ENCODE peak calls at places on chromosomes 3 and 15, in ten cellular contexts. One of them, this sample, is unnamed.

GRCh38 chr15:89747708-89748682 is 3.1 kb downstream of the MESP1 start:
- DNase-seq in breast epithelium: no peak
- DNase-seq in IMR-90: no peak
- DNase-seq in prostate gland: no peak
- DNase-seq in uterus: no peak
- DNase-seq in GM12891: no peak
- DNase-seq in A549: no peak
- DNase-seq in esophagus squamous epithelium: no peak
- DNase-seq in GM12878: no peak
- DNase-seq in ovary: no peak
- DNase-seq in this sample: no peak

GRCh38 chr3:68336042-68336441 is 596.3 kb downstream of the TAFA4 start:
- DNase-seq in breast epithelium: no peak
- DNase-seq in IMR-90: no peak
- DNase-seq in prostate gland: no peak
- DNase-seq in uterus: no peak
- DNase-seq in GM12891: no peak
- DNase-seq in A549: no peak
- DNase-seq in esophagus squamous epithelium: no peak
- DNase-seq in GM12878: no peak
- DNase-seq in ovary: no peak
- DNase-seq in this sample: no peak

GRCh38 chr15:66169023-66169422 is 84.5 kb downstream of the MEGF11 start:
- DNase-seq in breast epithelium: no peak
- DNase-seq in IMR-90: no peak
- DNase-seq in prostate gland: no peak
- DNase-seq in uterus: no peak
- DNase-seq in GM12891: peak
- DNase-seq in A549: no peak
- DNase-seq in esophagus squamous epithelium: no peak
- DNase-seq in GM12878: no peak
- DNase-seq in ovary: no peak
- DNase-seq in this sample: no peak

GRCh38 chr15:66290518-66290917 is 2.9 kb upstream of the DIS3L start:
- DNase-seq in breast epithelium: no peak
- DNase-seq in IMR-90: no peak
- DNase-seq in prostate gland: no peak
- DNase-seq in uterus: no peak
- DNase-seq in GM12891: no peak
- DNase-seq in A549: no peak
- DNase-seq in esophagus squamous epithelium: no peak
- DNase-seq in GM12878: no peak
- DNase-seq in ovary: no peak
- DNase-seq in this sample: no peak

GRCh38 chr15:37045859-37046318 is 54.5 kb downstream of the MEIS2 start:
- DNase-seq in breast epithelium: no peak
- DNase-seq in IMR-90: no peak
- DNase-seq in prostate gland: no peak
- DNase-seq in uterus: no peak
- DNase-seq in GM12891: no peak
- DNase-seq in A549: no peak
- DNase-seq in esophagus squamous epithelium: no peak
- DNase-seq in GM12878: no peak
- DNase-seq in ovary: no peak
- DNase-seq in this sample: no peak

GRCh38 chr3:157417247-157417646 is 19.4 kb upstream of the PTX3 start:
- DNase-seq in breast epithelium: no peak
- DNase-seq in IMR-90: no peak
- DNase-seq in prostate gland: no peak
- DNase-seq in uterus: no peak
- DNase-seq in GM12891: no peak
- DNase-seq in A549: no peak
- DNase-seq in esophagus squamous epithelium: no peak
- DNase-seq in GM12878: no peak
- DNase-seq in ovary: no peak
- DNase-seq in this sample: no peak

GRCh38 chr3:177731644-177732268 is 534.5 kb upstream of the TBL1XR1 start:
- DNase-seq in breast epithelium: no peak
- DNase-seq in IMR-90: peak
- DNase-seq in prostate gland: no peak
- DNase-seq in uterus: no peak
- DNase-seq in GM12891: no peak
- DNase-seq in A549: no peak
- DNase-seq in esophagus squamous epithelium: no peak
- DNase-seq in GM12878: no peak
- DNase-seq in ovary: no peak
- DNase-seq in this sample: no peak

GRCh38 chr3:171654809-171655208 is 155.5 kb downstream of the PLD1 start:
- DNase-seq in breast epithelium: peak
- DNase-seq in IMR-90: peak
- DNase-seq in prostate gland: peak
- DNase-seq in uterus: peak
- DNase-seq in GM12891: no peak
- DNase-seq in A549: no peak
- DNase-seq in esophagus squamous epithelium: no peak
- DNase-seq in GM12878: no peak
- DNase-seq in ovary: peak
- DNase-seq in this sample: no peak

GRCh38 chr15:31341501-31342195 is 15.0 kb downstream of the KLF13 start:
- DNase-seq in breast epithelium: no peak
- DNase-seq in IMR-90: no peak
- DNase-seq in prostate gland: no peak
- DNase-seq in uterus: no peak
- DNase-seq in GM12891: no peak
- DNase-seq in A549: no peak
- DNase-seq in esophagus squamous epithelium: no peak
- DNase-seq in GM12878: no peak
- DNase-seq in ovary: no peak
- DNase-seq in this sample: no peak

GRCh38 chr15:39180494-39180930 is 400.4 kb upstream of the THBS1 start:
- DNase-seq in breast epithelium: no peak
- DNase-seq in IMR-90: peak
- DNase-seq in prostate gland: no peak
- DNase-seq in uterus: no peak
- DNase-seq in GM12891: no peak
- DNase-seq in A549: no peak
- DNase-seq in esophagus squamous epithelium: no peak
- DNase-seq in GM12878: no peak
- DNase-seq in ovary: no peak
- DNase-seq in this sample: no peak

GRCh38 chr3:114855839-114856238 is 291.2 kb downstream of the ZBTB20 start:
- DNase-seq in breast epithelium: no peak
- DNase-seq in IMR-90: no peak
- DNase-seq in prostate gland: no peak
- DNase-seq in uterus: no peak
- DNase-seq in GM12891: no peak
- DNase-seq in A549: no peak
- DNase-seq in esophagus squamous epithelium: no peak
- DNase-seq in GM12878: no peak
- DNase-seq in ovary: no peak
- DNase-seq in this sample: no peak

GRCh38 chr3:46863261-46863782 is at the start of gene MYL3:
- DNase-seq in breast epithelium: no peak
- DNase-seq in IMR-90: no peak
- DNase-seq in prostate gland: no peak
- DNase-seq in uterus: peak
- DNase-seq in GM12891: no peak
- DNase-seq in A549: no peak
- DNase-seq in esophagus squamous epithelium: no peak
- DNase-seq in GM12878: no peak
- DNase-seq in ovary: peak
- DNase-seq in this sample: no peak
- TF ChIP-seq POLR2A in breast epithelium: no peak
- TF ChIP-seq POLR2A in IMR-90: no peak
- TF ChIP-seq POLR2A in prostate gland: no peak
- TF ChIP-seq POLR2A in uterus: no peak
- TF ChIP-seq POLR2A in GM12891: no peak
- TF ChIP-seq POLR2A in A549: no peak
- TF ChIP-seq POLR2A in esophagus squamous epithelium: no peak
- TF ChIP-seq POLR2A in GM12878: no peak
- TF ChIP-seq POLR2A in ovary: no peak
- TF ChIP-seq POLR2A in this sample: no peak

GRCh38 chr3:50617911-50618481 is 1.0 kb downstream of the MAPKAPK3 start:
- DNase-seq in breast epithelium: no peak
- DNase-seq in IMR-90: no peak
- DNase-seq in prostate gland: no peak
- DNase-seq in uterus: no peak
- DNase-seq in GM12891: no peak
- DNase-seq in A549: no peak
- DNase-seq in esophagus squamous epithelium: no peak
- DNase-seq in GM12878: no peak
- DNase-seq in ovary: peak
- DNase-seq in this sample: no peak

GRCh38 chr3:50616770-50617095 is 218 bp upstream of the MAPKAPK3 start:
- DNase-seq in breast epithelium: peak
- DNase-seq in IMR-90: peak
- DNase-seq in prostate gland: peak
- DNase-seq in uterus: peak
- DNase-seq in GM12891: peak
- DNase-seq in A549: peak
- DNase-seq in esophagus squamous epithelium: peak
- DNase-seq in GM12878: peak
- DNase-seq in ovary: peak
- DNase-seq in this sample: peak

GRCh38 chr3:50616003-50616769 is 765 bp upstream of the MAPKAPK3 start:
- DNase-seq in breast epithelium: peak
- DNase-seq in IMR-90: peak
- DNase-seq in prostate gland: peak
- DNase-seq in uterus: peak
- DNase-seq in GM12891: peak
- DNase-seq in A549: peak
- DNase-seq in esophagus squamous epithelium: no peak
- DNase-seq in GM12878: no peak
- DNase-seq in ovary: peak
- DNase-seq in this sample: peak

GRCh38 chr3:50615190-50615589 is 1.8 kb upstream of the MAPKAPK3 start:
- DNase-seq in breast epithelium: no peak
- DNase-seq in IMR-90: no peak
- DNase-seq in prostate gland: no peak
- DNase-seq in uterus: no peak
- DNase-seq in GM12891: no peak
- DNase-seq in A549: no peak
- DNase-seq in esophagus squamous epithelium: no peak
- DNase-seq in GM12878: no peak
- DNase-seq in ovary: no peak
- DNase-seq in this sample: no peak

GRCh38 chr3:50617096-50617791 is at the start of gene MAPKAPK3:
- DNase-seq in breast epithelium: no peak
- DNase-seq in IMR-90: no peak
- DNase-seq in prostate gland: no peak
- DNase-seq in uterus: no peak
- DNase-seq in GM12891: no peak
- DNase-seq in A549: no peak
- DNase-seq in esophagus squamous epithelium: no peak
- DNase-seq in GM12878: no peak
- DNase-seq in ovary: no peak
- DNase-seq in this sample: peak
- TF ChIP-seq POLR2A in breast epithelium: no peak
- TF ChIP-seq POLR2A in IMR-90: no peak
- TF ChIP-seq POLR2A in prostate gland: no peak
- TF ChIP-seq POLR2A in uterus: no peak
- TF ChIP-seq POLR2A in GM12891: no peak
- TF ChIP-seq POLR2A in A549: no peak
- TF ChIP-seq POLR2A in esophagus squamous epithelium: no peak
- TF ChIP-seq POLR2A in GM12878: peak
- TF ChIP-seq POLR2A in ovary: no peak
- TF ChIP-seq POLR2A in this sample: peak

GRCh38 chr15:47718474-47719440 is 1.5 kb downstream of the SEMA6D start:
- DNase-seq in breast epithelium: no peak
- DNase-seq in IMR-90: peak
- DNase-seq in prostate gland: peak
- DNase-seq in uterus: peak
- DNase-seq in GM12891: no peak
- DNase-seq in A549: no peak
- DNase-seq in esophagus squamous epithelium: no peak
- DNase-seq in GM12878: no peak
- DNase-seq in ovary: peak
- DNase-seq in this sample: no peak

GRCh38 chr15:47715856-47716445 is 1.4 kb upstream of the SEMA6D start:
- DNase-seq in breast epithelium: no peak
- DNase-seq in IMR-90: peak
- DNase-seq in prostate gland: no peak
- DNase-seq in uterus: no peak
- DNase-seq in GM12891: no peak
- DNase-seq in A549: no peak
- DNase-seq in esophagus squamous epithelium: no peak
- DNase-seq in GM12878: no peak
- DNase-seq in ovary: peak
- DNase-seq in this sample: no peak

GRCh38 chr15:47719730-47720129 is 2.4 kb downstream of the SEMA6D start:
- DNase-seq in breast epithelium: no peak
- DNase-seq in IMR-90: no peak
- DNase-seq in prostate gland: no peak
- DNase-seq in uterus: no peak
- DNase-seq in GM12891: no peak
- DNase-seq in A549: no peak
- DNase-seq in esophagus squamous epithelium: no peak
- DNase-seq in GM12878: no peak
- DNase-seq in ovary: no peak
- DNase-seq in this sample: no peak

GRCh38 chr15:47715402-47715801 is 1.9 kb upstream of the SEMA6D start:
- DNase-seq in breast epithelium: no peak
- DNase-seq in IMR-90: no peak
- DNase-seq in prostate gland: no peak
- DNase-seq in uterus: no peak
- DNase-seq in GM12891: no peak
- DNase-seq in A549: no peak
- DNase-seq in esophagus squamous epithelium: no peak
- DNase-seq in GM12878: no peak
- DNase-seq in ovary: no peak
- DNase-seq in this sample: no peak

GRCh38 chr15:47717036-47717611 is at the start of gene SEMA6D:
- DNase-seq in breast epithelium: peak
- DNase-seq in IMR-90: peak
- DNase-seq in prostate gland: peak
- DNase-seq in uterus: peak
- DNase-seq in GM12891: peak
- DNase-seq in A549: peak
- DNase-seq in esophagus squamous epithelium: no peak
- DNase-seq in GM12878: no peak
- DNase-seq in ovary: peak
- DNase-seq in this sample: no peak
- TF ChIP-seq POLR2A in breast epithelium: no peak
- TF ChIP-seq POLR2A in IMR-90: no peak
- TF ChIP-seq POLR2A in prostate gland: peak
- TF ChIP-seq POLR2A in uterus: no peak
- TF ChIP-seq POLR2A in GM12891: no peak
- TF ChIP-seq POLR2A in A549: no peak
- TF ChIP-seq POLR2A in esophagus squamous epithelium: no peak
- TF ChIP-seq POLR2A in GM12878: no peak
- TF ChIP-seq POLR2A in ovary: peak
- TF ChIP-seq POLR2A in this sample: no peak

DNA sequence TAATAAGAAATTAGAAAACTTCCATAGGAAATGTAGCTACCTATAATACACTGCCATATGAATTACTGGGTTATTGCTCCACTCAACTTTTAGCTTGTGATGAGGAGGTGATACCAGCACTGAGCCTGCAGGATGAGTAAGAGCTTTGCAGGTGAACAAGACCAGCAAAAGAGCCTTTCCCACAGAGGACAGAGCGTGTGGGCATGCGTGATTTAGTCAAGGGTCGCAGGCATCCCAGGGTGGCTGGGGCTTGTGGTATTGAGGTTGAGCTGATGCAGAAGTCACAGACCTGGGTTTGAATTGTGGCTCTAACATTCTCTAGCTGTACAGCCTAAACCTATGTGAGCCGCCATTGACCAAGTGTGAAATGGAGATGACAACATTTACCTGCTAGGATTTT is 5.6 kb downstream of the NRROS start:
- DNase-seq in breast epithelium: no peak
- DNase-seq in IMR-90: no peak
- DNase-seq in prostate gland: no peak
- DNase-seq in uterus: no peak
- DNase-seq in GM12891: no peak
- DNase-seq in A549: no peak
- DNase-seq in esophagus squamous epithelium: no peak
- DNase-seq in GM12878: no peak
- DNase-seq in ovary: no peak
- DNase-seq in this sample: no peak
- TF ChIP-seq POLR2A in breast epithelium: no peak
- TF ChIP-seq POLR2A in IMR-90: no peak
- TF ChIP-seq POLR2A in prostate gland: no peak
- TF ChIP-seq POLR2A in uterus: no peak
- TF ChIP-seq POLR2A in GM12891: peak
- TF ChIP-seq POLR2A in A549: no peak
- TF ChIP-seq POLR2A in esophagus squamous epithelium: no peak
- TF ChIP-seq POLR2A in GM12878: no peak
- TF ChIP-seq POLR2A in ovary: no peak
- TF ChIP-seq POLR2A in this sample: no peak